ENCODE peak calls at places on chromosomes 5 and 9, in ten cellular contexts. P is tibial nerve; Z is H4; M is GM12878; A is choroid plexus epithelial cell; Y is lower leg skin; F is activated B cell treated with CpG ODN at 0.5 μM for 24 hours; U is C1 segment of cervical spinal cord; J is left ventricle myocardium inferior; X is stimulated activated naive CD8-positive, alpha-beta T cell treated with anti-CD3 and anti-CD28 coated beads, Interleukin-15, amount 100 ng/mL, for 72 hours. D is an unnamed sample.

GRCh38 chr5:89537800-89538199 is 654.8 kb upstream of the MEF2C start:
- DNase-seq in X (no peak), P (no peak), M (no peak), F (no peak), Y (no peak), Z (no peak), A (no peak), J (no peak), U (no peak), D (no peak)

GRCh38 chr5:95973793-95974325 is 12.2 kb upstream of the ELL2 start:
- DNase-seq in M (peak), J (no peak), Y (no peak), A (peak), X (peak), Z (no peak), P (no peak), U (no peak), F (no peak), D (peak)

GRCh38 chr9:19154135-19154612 is 26.9 kb upstream of the PLIN2 start:
- DNase-seq in M (no peak), Z (peak), F (no peak), X (no peak), Y (peak), P (peak), J (peak), A (peak), U (no peak), D (no peak)

GRCh38 chr5:91126448-91126847 is 256.7 kb downstream of the ARRDC3 start:
- DNase-seq in X (no peak), M (no peak), J (no peak), U (no peak), A (peak), Y (no peak), Z (peak), P (no peak), F (no peak), D (no peak)

GRCh38 chr5:43043400-43043756 is 3.3 kb upstream of the ANXA2R start:
- DNase-seq in X (no peak), P (no peak), F (no peak), A (no peak), U (no peak), Z (no peak), J (no peak), Y (no peak), M (no peak), D (no peak)

GRCh38 chr5:162334944-162335343 is 267.4 kb downstream of the GABRG2 start:
- DNase-seq in A (no peak), Y (no peak), M (no peak), Z (peak), X (no peak), F (no peak), P (no peak), U (no peak), J (no peak), D (no peak)

GRCh38 chr9:88339322-88339721 is 48.9 kb upstream of the SPIN1 start:
- DNase-seq in Z (no peak), A (no peak), U (no peak), M (no peak), Y (no peak), X (no peak), F (no peak), J (no peak), P (no peak), D (no peak)

GRCh38 chr9:128841704-128842492 is 12.3 kb upstream of the SPOUT1 start:
- DNase-seq in F (no peak), A (no peak), U (no peak), P (no peak), J (no peak), X (no peak), Y (no peak), Z (no peak), M (no peak), D (no peak)

D was measured in GM12864.